ENCODE peak calls at places on chromosomes 4 and X, in eight cellular contexts. H, L, Q, B, P, X, F and M are unnamed samples.

GRCh38 chr4:67746797-67747495 is 7.2 kb downstream of the GNRHR start:
- DNase-seq in H (peak), L (no peak), Q (no peak), B (no peak), P (no peak), X (no peak), F (peak), M (no peak)

GRCh38 chr4:76017056-76017686 is 6.1 kb downstream of the CXCL10 start:
- DNase-seq in H (no peak), L (peak), Q (no peak), B (no peak), P (no peak), X (no peak), F (peak), M (no peak)

GRCh38 chr4:151434183-151434860 is 25.3 kb downstream of the FHIP1A start:
- DNase-seq in H (peak), L (no peak), Q (no peak), B (no peak), P (no peak), X (no peak), F (no peak), M (peak)

GRCh38 chr4:42906906-42907774 is 14.6 kb downstream of the GRXCR1 start:
- DNase-seq in H (no peak), L (no peak), Q (no peak), B (no peak), P (no peak), X (no peak), F (no peak), M (no peak)

GRCh38 chrX:46251755-46252154 is 293.5 kb downstream of the ZNF674 start:
- DNase-seq in H (peak), L (no peak), Q (no peak), B (no peak), P (no peak), X (no peak), F (peak), M (no peak)

GRCh38 chr4:182748949-182749348 is 168.2 kb downstream of the DCTD start:
- DNase-seq in H (peak), L (no peak), Q (no peak), B (no peak), P (no peak), X (no peak), F (no peak), M (no peak)

GRCh38 chr4:40995850-40996249 is 218.5 kb downstream of the APBB2 start:
- DNase-seq in H (peak), L (no peak), Q (no peak), B (no peak), P (no peak), X (no peak), F (no peak), M (no peak)

GRCh38 chrX:97882306-97882705 is 998.6 kb downstream of the RPA4 start:
- DNase-seq in H (peak), L (no peak), Q (no peak), B (no peak), P (no peak), X (no peak), F (no peak), M (no peak)

GRCh38 chr4:172514011-172514410 is 654.6 kb upstream of the GALNT7 start:
- DNase-seq in H (no peak), L (no peak), Q (no peak), B (no peak), P (no peak), X (no peak), F (no peak), M (no peak)

GRCh38 chr4:42706086-42706485 is 49.2 kb upstream of the ATP8A1 start:
- DNase-seq in H (no peak), L (no peak), Q (no peak), B (no peak), P (no peak), X (no peak), F (no peak), M (no peak)

GRCh38 chr4:128831526-128832252 is 22.2 kb downstream of the JADE1 start:
- DNase-seq in H (no peak), L (no peak), Q (no peak), B (no peak), P (no peak), X (no peak), F (no peak), M (no peak)

GRCh38 chrX:30693999-30694650 is 40.9 kb downstream of the GK start:
- DNase-seq in H (no peak), L (no peak), Q (no peak), B (no peak), P (no peak), X (no peak), F (no peak), M (no peak)

GRCh38 chr4:110049951-110050925 is 137.6 kb downstream of the EGF start:
- DNase-seq in H (peak), L (no peak), Q (peak), B (no peak), P (peak), X (peak), F (peak), M (no peak)

GRCh38 chr4:139145552-139145932 is 31.5 kb downstream of the ELF2 start:
- DNase-seq in H (no peak), L (no peak), Q (no peak), B (no peak), P (no peak), X (no peak), F (no peak), M (no peak)

GRCh38 chrX:20593836-20594235 is 327.1 kb upstream of the RPS6KA3 start:
- DNase-seq in H (no peak), L (no peak), Q (no peak), B (no peak), P (no peak), X (no peak), F (no peak), M (no peak)

GRCh38 chr4:70721747-70722146 is at the start of gene RUFY3:
- DNase-seq in H (peak), L (no peak), Q (no peak), B (no peak), P (no peak), X (peak), F (peak), M (peak)

GRCh38 chrX:115561605-115562491 is 874 bp downstream of the PLS3 start:
- DNase-seq in H (peak), L (no peak), Q (no peak), B (peak), P (no peak), X (peak), F (peak), M (no peak)

GRCh38 chr4:38782452-38783108 is at the start of gene TLR10:
- DNase-seq in H (peak), L (no peak), Q (peak), B (peak), P (peak), X (no peak), F (peak), M (no peak)

GRCh38 chrX:139202742-139203410 is 327.7 kb upstream of the F9 start:
- DNase-seq in H (no peak), L (peak), Q (no peak), B (no peak), P (no peak), X (peak), F (no peak), M (no peak)

GRCh38 chrX:1388651-1389050 is 3.3 kb downstream of the SLC25A6 start:
- DNase-seq in H (no peak), L (peak), Q (no peak), B (peak), P (no peak), X (no peak), F (no peak), M (no peak)

GRCh38 chr4:145956288-145956890 is 17.8 kb upstream of the ZNF827 start:
- DNase-seq in H (peak), L (no peak), Q (no peak), B (no peak), P (peak), X (peak), F (peak), M (no peak)

GRCh38 chrX:24266996-24267395 is 46.9 kb downstream of the SUPT20HL2 start:
- DNase-seq in H (peak), L (no peak), Q (no peak), B (no peak), P (no peak), X (no peak), F (no peak), M (no peak)

GRCh38 chr4:145920205-145920604 is 18.4 kb downstream of the ZNF827 start:
- DNase-seq in H (peak), L (no peak), Q (no peak), B (no peak), P (no peak), X (no peak), F (peak), M (peak)

GRCh38 chr4:29224911-29225310 is 1495.3 kb upstream of the PCDH7 start:
- DNase-seq in H (no peak), L (no peak), Q (no peak), B (no peak), P (no peak), X (no peak), F (no peak), M (no peak)

GRCh38 chrX:68980906-68981616 is 152.2 kb downstream of the EFNB1 start:
- DNase-seq in H (no peak), L (no peak), Q (no peak), B (no peak), P (no peak), X (no peak), F (no peak), M (no peak)